ENCODE peak calls at places on chromosomes 1 and 21, in seven cellular contexts. R, L, W, U, C, M and Q are unnamed samples.

GRCh38 chr1:193634470-193634869 is 448.1 kb upstream of the B3GALT2 start:
- DNase-seq in R (no peak), L (no peak), W (no peak), U (no peak), C (no peak), M (no peak), Q (no peak)

GRCh38 chr1:154989195-154989860 is 4.1 kb upstream of the LENEP start:
- DNase-seq in R (no peak), L (no peak), W (no peak), U (no peak), C (no peak), M (no peak), Q (no peak)

GRCh38 chr1:236990052-236990445 is 14.2 kb downstream of the MT1HL1 start:
- DNase-seq in R (no peak), L (no peak), W (peak), U (no peak), C (peak), M (no peak), Q (no peak)

GRCh38 chr1:207393610-207394009 is 60.5 kb upstream of the CR2 start:
- DNase-seq in R (no peak), L (peak), W (no peak), U (no peak), C (no peak), M (no peak), Q (no peak)

GRCh38 chr1:112358798-112359408 is 37.1 kb upstream of the CTTNBP2NL start:
- DNase-seq in R (peak), L (peak), W (peak), U (peak), C (peak), M (peak), Q (peak)

GRCh38 chr1:115067460-115067859 is 21.8 kb downstream of the TSPAN2 start:
- DNase-seq in R (no peak), L (no peak), W (no peak), U (no peak), C (peak), M (no peak), Q (no peak)

GRCh38 chr1:40133122-40133665 is 28.0 kb upstream of the RLF start:
- DNase-seq in R (no peak), L (no peak), W (no peak), U (no peak), C (no peak), M (no peak), Q (no peak)

GRCh38 chr1:224493269-224493668 is 58.7 kb upstream of the WDR26 start:
- DNase-seq in R (no peak), L (no peak), W (no peak), U (no peak), C (no peak), M (no peak), Q (no peak)

GRCh38 chr1:23449918-23450317 is 25.4 kb upstream of the TCEA3 start:
- DNase-seq in R (peak), L (no peak), W (no peak), U (no peak), C (no peak), M (peak), Q (no peak)

GRCh38 chr1:170727953-170728352 is 64.0 kb downstream of the PRRX1 start:
- DNase-seq in R (no peak), L (no peak), W (no peak), U (no peak), C (no peak), M (no peak), Q (no peak)

GRCh38 chr21:36428789-36429671 is 43.8 kb downstream of the CHAF1B start:
- DNase-seq in R (no peak), L (no peak), W (no peak), U (no peak), C (no peak), M (no peak), Q (no peak)

GRCh38 chr1:174884001-174884400 is 115.7 kb upstream of the CACYBP start:
- DNase-seq in R (no peak), L (no peak), W (no peak), U (no peak), C (no peak), M (no peak), Q (no peak)

GRCh38 chr1:220962031-220962751 is 82.9 kb downstream of the HLX start:
- DNase-seq in R (no peak), L (no peak), W (peak), U (no peak), C (peak), M (no peak), Q (no peak)

GRCh38 chr1:21232044-21232443 is 55.3 kb upstream of the EIF4G3 start:
- DNase-seq in R (peak), L (peak), W (peak), U (no peak), C (no peak), M (peak), Q (no peak)

GRCh38 chr1:117609471-117609911 is 3.6 kb downstream of the TENT5C start:
- DNase-seq in R (peak), L (no peak), W (no peak), U (no peak), C (peak), M (no peak), Q (no peak)

GRCh38 chr21:42349420-42350075 is 1.2 kb downstream of the TFF2 start:
- DNase-seq in R (no peak), L (no peak), W (no peak), U (no peak), C (peak), M (no peak), Q (no peak)

GRCh38 chr1:108570128-108570527 is 10.2 kb downstream of the EEIG2 start:
- DNase-seq in R (no peak), L (peak), W (peak), U (no peak), C (no peak), M (no peak), Q (no peak)

GRCh38 chr1:16371725-16372124 is 4.7 kb downstream of the SZRD1 start:
- DNase-seq in R (no peak), L (no peak), W (peak), U (no peak), C (no peak), M (no peak), Q (no peak)

GRCh38 chr1:109252893-109253802 is 3.8 kb downstream of the CELSR2 start:
- DNase-seq in R (no peak), L (no peak), W (no peak), U (peak), C (no peak), M (peak), Q (no peak)

GRCh38 chr1:68100571-68100970 is 50.1 kb upstream of the DIRAS3 start:
- DNase-seq in R (no peak), L (no peak), W (no peak), U (no peak), C (no peak), M (no peak), Q (no peak)

GRCh38 chr1:12095822-12096263 is 32.7 kb downstream of the TNFRSF8 start:
- DNase-seq in R (no peak), L (no peak), W (no peak), U (no peak), C (no peak), M (no peak), Q (no peak)

GRCh38 chr1:201791775-201792166 is 37.2 kb upstream of the IPO9 start:
- DNase-seq in R (no peak), L (no peak), W (no peak), U (no peak), C (peak), M (peak), Q (peak)

GRCh38 chr1:36913016-36913415 is 121.3 kb downstream of the GRIK3 start:
- DNase-seq in R (no peak), L (no peak), W (no peak), U (no peak), C (no peak), M (no peak), Q (no peak)

GRCh38 chr1:29465755-29466154 is 229.4 kb downstream of the PTPRU start:
- DNase-seq in R (no peak), L (no peak), W (no peak), U (peak), C (no peak), M (no peak), Q (no peak)

GRCh38 chr1:70485624-70486023 is 74.6 kb downstream of the CTH start:
- DNase-seq in R (no peak), L (no peak), W (no peak), U (no peak), C (no peak), M (no peak), Q (no peak)

GRCh38 chr1:47658161-47658920 is 220.5 kb downstream of the FOXD2 start:
- DNase-seq in R (no peak), L (no peak), W (no peak), U (no peak), C (peak), M (no peak), Q (no peak)

GRCh38 chr21:45253180-45253579 is 34.5 kb downstream of the POFUT2 start:
- DNase-seq in R (no peak), L (no peak), W (no peak), U (no peak), C (no peak), M (peak), Q (no peak)

GRCh38 chr1:57678138-57678537 is 254.3 kb upstream of the DAB1 start:
- DNase-seq in R (no peak), L (no peak), W (no peak), U (no peak), C (no peak), M (no peak), Q (no peak)

GRCh38 chr1:57683037-57683928 is 259.4 kb upstream of the DAB1 start:
- DNase-seq in R (no peak), L (no peak), W (no peak), U (no peak), C (no peak), M (no peak), Q (no peak)
- TF ChIP-seq CTCF in R (no peak), L (no peak), W (no peak), U (no peak), C (no peak), M (no peak), Q (no peak)

DNA sequence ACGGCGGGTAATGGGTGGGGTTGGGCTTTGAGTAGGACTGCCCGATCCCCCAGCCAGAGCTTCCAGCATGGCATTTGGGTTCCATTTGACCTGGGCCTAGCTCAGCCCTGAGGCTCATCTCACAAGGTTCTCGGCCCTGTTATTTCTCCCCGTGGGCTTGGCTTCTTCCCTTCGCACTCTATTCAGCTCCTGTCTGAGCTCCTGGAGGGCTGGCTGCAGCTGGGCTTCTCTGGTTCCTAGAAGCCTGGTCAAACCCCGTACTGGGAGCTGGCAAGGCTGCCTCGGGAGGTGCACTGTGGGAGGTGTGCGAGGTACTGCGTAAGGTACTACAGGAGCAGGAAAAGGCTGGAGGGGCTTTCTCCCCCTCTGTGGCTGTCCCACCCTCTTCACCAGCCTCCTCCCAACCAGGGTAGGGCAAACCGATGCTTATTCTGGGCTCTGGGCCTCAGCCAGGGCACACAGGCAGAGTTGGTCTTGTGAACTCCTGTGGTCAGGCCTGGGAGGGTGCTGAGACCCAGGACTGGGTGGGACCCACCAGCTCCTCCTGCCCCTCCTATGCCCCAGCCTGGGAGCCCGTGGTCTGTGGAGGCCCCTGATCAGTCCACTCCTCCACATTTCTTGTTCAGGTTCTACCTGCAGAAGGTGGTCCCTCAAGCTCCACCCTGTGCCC is 814 bp downstream of the A3GALT2 start:
- DNase-seq in R (no peak), L (no peak), W (no peak), U (no peak), C (no peak), M (no peak), Q (no peak)
- H3K4me3 ChIP-seq in R (no peak), L (no peak), W (no peak), U (no peak), C (no peak), M (no peak), Q (no peak)

DNA sequence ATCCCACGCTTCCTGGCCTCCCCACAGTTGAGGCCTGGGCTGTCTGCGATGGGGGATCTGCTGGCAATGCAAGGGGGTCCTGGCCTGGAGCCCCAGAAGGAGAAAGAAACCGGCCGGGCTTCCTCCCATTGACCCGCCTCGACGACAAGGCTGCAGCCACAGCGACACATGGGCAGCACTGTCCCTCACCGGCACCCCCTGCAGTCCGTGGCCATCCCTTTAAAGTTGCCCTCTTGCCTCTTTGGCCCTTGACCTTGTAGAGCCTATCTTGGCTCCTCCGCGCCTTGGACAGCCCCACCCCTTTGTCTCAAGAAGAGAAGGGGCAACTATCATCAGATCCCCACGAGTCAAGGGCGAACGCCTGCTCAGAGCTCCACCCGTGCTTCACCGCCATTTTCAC is 106.0 kb downstream of the CASZ1 start:
- DNase-seq in R (no peak), L (no peak), W (no peak), U (no peak), C (no peak), M (no peak), Q (no peak)
- TF ChIP-seq CTCF in R (no peak), L (no peak), W (no peak), U (no peak), C (no peak), M (no peak), Q (no peak)

GRCh38 chr1:205527931-205528330 is 23.5 kb downstream of the CDK18 start:
- DNase-seq in R (no peak), L (no peak), W (no peak), U (no peak), C (no peak), M (no peak), Q (no peak)
- H3K4me3 ChIP-seq in R (no peak), L (no peak), W (no peak), U (no peak), C (no peak), M (no peak), Q (no peak)

GRCh38 chr1:191551019-191551418 is 607.2 kb upstream of the RGS18 start:
- DNase-seq in R (no peak), L (no peak), W (no peak), U (no peak), C (no peak), M (no peak), Q (no peak)
- TF ChIP-seq CTCF in R (no peak), L (no peak), W (no peak), U (no peak), C (no peak), M (no peak), Q (no peak)

GRCh38 chr1:181190362-181191035 is 102.0 kb downstream of the IER5 start:
- DNase-seq in R (no peak), L (no peak), W (peak), U (no peak), C (peak), M (no peak), Q (no peak)
- H3K4me3 ChIP-seq in R (peak), L (no peak), W (no peak), U (no peak), C (peak), M (no peak), Q (no peak)

GRCh38 chr1:35855016-35855700 is 27.9 kb upstream of the AGO1 start:
- DNase-seq in R (no peak), L (no peak), W (no peak), U (no peak), C (no peak), M (peak), Q (no peak)
- TF ChIP-seq CTCF in R (no peak), L (no peak), W (no peak), U (no peak), C (no peak), M (no peak), Q (no peak)

DNA sequence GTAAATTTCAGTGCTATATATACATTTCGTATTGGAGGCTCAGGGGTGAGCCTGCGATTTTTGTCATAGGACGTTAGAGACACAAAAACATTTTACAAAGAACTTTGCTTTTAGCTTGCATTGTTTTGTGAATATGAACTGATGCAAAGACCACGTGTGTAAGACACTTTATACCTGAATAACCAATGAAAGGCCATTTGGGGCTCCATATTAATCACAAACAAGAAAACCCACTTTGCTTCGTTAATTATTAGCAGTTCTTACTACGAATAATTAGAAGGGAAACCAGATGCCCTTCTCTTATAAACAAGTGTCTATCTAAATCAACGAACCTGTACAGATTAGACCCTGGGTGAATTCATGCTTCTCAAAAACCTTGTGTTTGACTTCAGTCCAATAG is 1.1 kb downstream of the CYYR1 start:
- DNase-seq in R (no peak), L (no peak), W (no peak), U (no peak), C (no peak), M (no peak), Q (no peak)
- H3K4me3 ChIP-seq in R (no peak), L (no peak), W (no peak), U (peak), C (peak), M (no peak), Q (peak)

DNA sequence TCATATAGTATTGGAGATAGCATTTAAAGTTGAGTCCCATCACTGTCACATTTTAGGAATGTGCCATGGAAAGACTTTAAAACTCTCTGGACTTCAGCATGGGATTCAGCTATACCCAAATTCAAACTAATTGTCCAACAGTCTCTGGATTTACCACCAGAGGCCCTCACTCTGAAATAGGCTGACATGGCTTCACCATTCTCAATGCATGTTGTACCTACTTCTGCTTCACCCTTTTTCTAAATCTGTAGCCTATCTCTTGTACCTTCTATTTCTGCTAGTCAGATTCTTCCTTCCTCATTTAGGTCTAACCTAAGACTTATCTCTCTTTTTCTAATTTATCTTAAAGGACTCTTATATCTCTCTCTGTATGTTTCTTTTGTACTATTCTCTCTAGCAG is 512.7 kb upstream of the ZRANB2 start:
- DNase-seq in R (no peak), L (no peak), W (peak), U (no peak), C (no peak), M (no peak), Q (no peak)
- TF ChIP-seq CTCF in R (no peak), L (no peak), W (no peak), U (no peak), C (no peak), M (no peak), Q (no peak)